ENCODE peak calls at places on chromosomes 11 and 22, in ten cellular contexts. W, M, X, U, G, B, D, I, Y and R are unnamed samples.

GRCh38 chr22:37684803-37685615 is 1.1 kb upstream of the NOL12 start:
- DNase-seq in W (no peak), M (no peak), X (no peak), U (no peak), G (no peak), B (no peak), D (no peak), I (no peak), Y (no peak), R (no peak)

GRCh38 chr22:36578619-36579018 is 49.7 kb upstream of the EIF3D start:
- DNase-seq in W (no peak), M (no peak), X (no peak), U (no peak), G (no peak), B (no peak), D (no peak), I (no peak), Y (no peak), R (no peak)

GRCh38 chr22:29689872-29690213 is 30.0 kb upstream of the CABP7 start:
- DNase-seq in W (peak), M (peak), X (peak), U (no peak), G (peak), B (no peak), D (peak), I (no peak), Y (no peak), R (peak)

GRCh38 chr11:30914143-30914762 is 328.1 kb upstream of the MPPED2 start:
- DNase-seq in W (peak), M (peak), X (peak), U (no peak), G (no peak), B (no peak), D (peak), I (no peak), Y (peak), R (peak)

GRCh38 chr11:109798521-109798920 is 294.7 kb upstream of the ZC3H12C start:
- DNase-seq in W (no peak), M (no peak), X (no peak), U (no peak), G (no peak), B (no peak), D (no peak), I (no peak), Y (no peak), R (no peak)

GRCh38 chr11:118241191-118242098 is 10.7 kb downstream of the MPZL3 start:
- DNase-seq in W (no peak), M (no peak), X (no peak), U (no peak), G (no peak), B (peak), D (no peak), I (no peak), Y (no peak), R (peak)

GRCh38 chr11:69868003-69868865 is 49.0 kb upstream of the FGF3 start:
- DNase-seq in W (no peak), M (no peak), X (no peak), U (no peak), G (no peak), B (no peak), D (no peak), I (no peak), Y (no peak), R (no peak)

GRCh38 chr22:45273452-45274075 is 11.2 kb upstream of the UPK3A start:
- DNase-seq in W (no peak), M (no peak), X (no peak), U (no peak), G (no peak), B (no peak), D (no peak), I (no peak), Y (no peak), R (no peak)

GRCh38 chr11:113375402-113375801 is 12.2 kb upstream of the ANKK1 start:
- DNase-seq in W (no peak), M (no peak), X (no peak), U (no peak), G (no peak), B (no peak), D (no peak), I (no peak), Y (no peak), R (no peak)

GRCh38 chr11:11311169-11311568 is 41.9 kb downstream of the CSNK2A3 start:
- DNase-seq in W (no peak), M (no peak), X (no peak), U (no peak), G (no peak), B (no peak), D (no peak), I (no peak), Y (no peak), R (no peak)

GRCh38 chr22:41310336-41310735 is 9.0 kb downstream of the ZC3H7B start:
- DNase-seq in W (no peak), M (no peak), X (no peak), U (no peak), G (no peak), B (no peak), D (no peak), I (no peak), Y (no peak), R (no peak)

GRCh38 chr11:10457901-10458300 is 2.8 kb downstream of the AMPD3 start:
- DNase-seq in W (no peak), M (no peak), X (no peak), U (no peak), G (no peak), B (no peak), D (no peak), I (no peak), Y (no peak), R (no peak)

GRCh38 chr22:45469573-45470383 is 32.9 kb upstream of the FBLN1 start:
- DNase-seq in W (no peak), M (no peak), X (no peak), U (no peak), G (no peak), B (no peak), D (no peak), I (no peak), Y (no peak), R (no peak)

GRCh38 chr11:43989162-43989961 is 46.9 kb downstream of the C11orf96 start:
- DNase-seq in W (peak), M (peak), X (peak), U (no peak), G (no peak), B (no peak), D (no peak), I (no peak), Y (no peak), R (peak)

GRCh38 chr11:57482782-57483569 is 22.6 kb downstream of the RTN4RL2 start:
- DNase-seq in W (no peak), M (no peak), X (peak), U (peak), G (peak), B (peak), D (peak), I (no peak), Y (no peak), R (peak)

GRCh38 chr11:1153951-1154487 is 3.7 kb upstream of the MUC5AC start:
- DNase-seq in W (peak), M (peak), X (peak), U (peak), G (no peak), B (no peak), D (peak), I (peak), Y (peak), R (no peak)

GRCh38 chr11:8806974-8807373 is 104.0 kb upstream of the AKIP1 start:
- DNase-seq in W (no peak), M (no peak), X (no peak), U (no peak), G (no peak), B (no peak), D (no peak), I (no peak), Y (no peak), R (no peak)

GRCh38 chr11:116641561-116642045 is 131.2 kb downstream of the BUD13 start:
- DNase-seq in W (no peak), M (no peak), X (peak), U (no peak), G (no peak), B (no peak), D (peak), I (peak), Y (no peak), R (peak)